ENCODE peak calls at places on chromosomes 3 and 15, in four cellular contexts. One of them, this sample, is unnamed.

GRCh38 chr3:124985358-124985757 is 50.8 kb upstream of the MUC13 start:
- DNase-seq in tibial nerve: peak; percentile 43
- DNase-seq in T-helper 2 cell: no peak
- DNase-seq in putamen: no peak
- DNase-seq in this sample: no peak

GRCh38 chr3:124698030-124698770 is 32.1 kb upstream of the UMPS start:
- DNase-seq in tibial nerve: no peak
- DNase-seq in T-helper 2 cell: no peak
- DNase-seq in putamen: no peak
- DNase-seq in this sample: no peak

GRCh38 chr15:50452927-50453326 is 28.7 kb downstream of the USP8 start:
- DNase-seq in tibial nerve: no peak
- DNase-seq in T-helper 2 cell: no peak
- DNase-seq in putamen: no peak
- DNase-seq in this sample: no peak

GRCh38 chr15:63189955-63190691 is 717 bp downstream of the RAB8B start:
- DNase-seq in tibial nerve: no peak
- DNase-seq in T-helper 2 cell: no peak
- DNase-seq in putamen: no peak
- DNase-seq in this sample: no peak

GRCh38 chr3:197305854-197306253 is 7.4 kb upstream of the DLG1 start:
- DNase-seq in tibial nerve: no peak
- DNase-seq in T-helper 2 cell: no peak
- DNase-seq in putamen: no peak
- DNase-seq in this sample: no peak

GRCh38 chr15:25717116-25717755 is 145.9 kb downstream of the ATP10A start:
- DNase-seq in tibial nerve: no peak
- DNase-seq in T-helper 2 cell: no peak
- DNase-seq in putamen: no peak
- DNase-seq in this sample: no peak

GRCh38 chr3:66856555-66856954 is 141.6 kb upstream of the KBTBD8 start:
- DNase-seq in tibial nerve: no peak
- DNase-seq in T-helper 2 cell: no peak
- DNase-seq in putamen: no peak
- DNase-seq in this sample: no peak

GRCh38 chr3:193744822-193745684 is 152.0 kb downstream of the OPA1 start:
- DNase-seq in tibial nerve: no peak
- DNase-seq in T-helper 2 cell: no peak
- DNase-seq in putamen: no peak
- DNase-seq in this sample: peak; percentile 76

GRCh38 chr3:120147072-120147871 is 53.0 kb upstream of the GSK3B start:
- DNase-seq in tibial nerve: no peak
- DNase-seq in T-helper 2 cell: peak; percentile 27
- DNase-seq in putamen: no peak
- DNase-seq in this sample: no peak

GRCh38 chr3:42405857-42406256 is 4.6 kb downstream of the LYZL4 start:
- DNase-seq in tibial nerve: no peak
- DNase-seq in T-helper 2 cell: no peak
- DNase-seq in putamen: no peak
- DNase-seq in this sample: no peak

GRCh38 chr3:190048831-190049541 is 71.7 kb downstream of the P3H2 start:
- DNase-seq in tibial nerve: no peak
- DNase-seq in T-helper 2 cell: no peak
- DNase-seq in putamen: no peak
- DNase-seq in this sample: no peak

GRCh38 chr15:92733934-92734521 is 78.5 kb upstream of the FAM174B start:
- DNase-seq in tibial nerve: no peak
- DNase-seq in T-helper 2 cell: no peak
- DNase-seq in putamen: peak; percentile 56
- DNase-seq in this sample: no peak

GRCh38 chr15:78195735-78196201 is 38.6 kb downstream of the ACSBG1 start:
- DNase-seq in tibial nerve: no peak
- DNase-seq in T-helper 2 cell: peak; percentile 31
- DNase-seq in putamen: no peak
- DNase-seq in this sample: no peak

GRCh38 chr3:116135462-116135861 is 309.8 kb downstream of the LSAMP start:
- DNase-seq in tibial nerve: no peak
- DNase-seq in T-helper 2 cell: no peak
- DNase-seq in putamen: peak; percentile 54
- DNase-seq in this sample: no peak

GRCh38 chr3:10757821-10758130 is 58.3 kb upstream of the SLC6A11 start:
- DNase-seq in tibial nerve: no peak
- DNase-seq in T-helper 2 cell: no peak
- DNase-seq in putamen: no peak
- DNase-seq in this sample: no peak

GRCh38 chr3:14537590-14538450 is 2.3 kb downstream of the GRIP2 start:
- DNase-seq in tibial nerve: no peak
- DNase-seq in T-helper 2 cell: no peak
- DNase-seq in putamen: no peak
- DNase-seq in this sample: peak; percentile 52

GRCh38 chr3:37150621-37151020 is 23.8 kb downstream of the LRRFIP2 start:
- DNase-seq in tibial nerve: no peak
- DNase-seq in T-helper 2 cell: no peak
- DNase-seq in putamen: no peak
- DNase-seq in this sample: no peak

GRCh38 chr15:80932989-80933388 is 56.6 kb downstream of the MESD start:
- DNase-seq in tibial nerve: peak; percentile 21
- DNase-seq in T-helper 2 cell: no peak
- DNase-seq in putamen: no peak
- DNase-seq in this sample: no peak

This sample was measured in kidney.